ENCODE peak calls at places on chromosome 21, in six cellular contexts. F is neural progenitor cell; C is thoracic aorta; W is kidney; M is CD8-positive, alpha-beta T cell; S is A549. A is an unnamed sample. For H3K4me1, the result is how much of the 10 kb centered on the place peaks cover.

GRCh38 chr21:42986125-42986783 is 11.9 kb downstream of the PKNOX1 start:
- DNase-seq in S (no peak), M (no peak), C (no peak), W (peak), F (no peak), A (no peak)

GRCh38 chr21:35088235-35088865 is 39.2 kb upstream of the RUNX1 start:
- DNase-seq in W (no peak), C (no peak), S (no peak), F (no peak), M (no peak), A (no peak)

GRCh38 chr21:43360441-43361126 is 66.3 kb downstream of the SIK1 start:
- DNase-seq in M (no peak), W (no peak), C (no peak), F (no peak), S (no peak), A (no peak)

GRCh38 chr21:15761508-15762100 is 31.8 kb downstream of the USP25 start:
- DNase-seq in M (no peak), W (no peak), C (no peak), S (no peak), F (no peak), A (peak)

GRCh38 chr21:16241500-16241963 is 511.8 kb downstream of the USP25 start:
- DNase-seq in F (peak), C (no peak), W (no peak), M (no peak), S (peak), A (no peak)

GRCh38 chr21:31873696-31874599 is 1.1 kb downstream of the HUNK start:
- DNase-seq in C (no peak), W (peak), S (peak), M (peak), F (peak), A (peak)

GRCh38 chr21:43306911-43307676 is 119.8 kb downstream of the SIK1 start:
- DNase-seq in M (no peak), W (peak), F (no peak), S (peak), C (no peak), A (no peak)

GRCh38 chr21:29938968-29939858 is 583 bp downstream of the GRIK1 start:
- DNase-seq in S (no peak), M (no peak), C (no peak), W (peak), F (peak), A (no peak)

GRCh38 chr21:30463713-30464112 is 16.5 kb downstream of the KRTAP19-1 start:
- DNase-seq in S (no peak), F (peak), M (no peak), W (no peak), C (no peak), A (no peak)

GRCh38 chr21:30194701-30195299 is 21.1 kb downstream of the CLDN8 start:
- DNase-seq in C (no peak), F (peak), M (no peak), W (no peak), S (no peak), A (peak)

GRCh38 chr21:41632748-41633475 is 125.0 kb upstream of the TMPRSS2 start:
- DNase-seq in F (no peak), W (no peak), C (no peak), M (no peak), S (no peak), A (no peak)

GRCh38 chr21:41398831-41399230 is 27.2 kb upstream of the MX1 start:
- DNase-seq in W (no peak), M (no peak), C (no peak), F (no peak), S (no peak), A (no peak)

GRCh38 chr21:34639882-34640788 is 25.2 kb upstream of the RCAN1 start:
- DNase-seq in W (no peak), C (no peak), S (no peak), M (no peak), F (no peak), A (no peak)

GRCh38 chr21:31181089-31181757 is 142.9 kb upstream of the KRTAP19-8 start:
- DNase-seq in S (no peak), M (peak), W (no peak), F (no peak), C (no peak), A (no peak)

GRCh38 chr21:41169258-41169576 is 1.3 kb downstream of the BACE2 start:
- DNase-seq in M (no peak), C (no peak), S (no peak), W (no peak), F (no peak), A (no peak)

GRCh38 chr21:23881783-23882182 is 1725.5 kb downstream of the MRPL39 start:
- DNase-seq in W (no peak), F (no peak), M (no peak), S (no peak), C (no peak), A (no peak)

GRCh38 chr21:42575111-42575510 is 61.5 kb downstream of the SLC37A1 start:
- DNase-seq in C (no peak), S (no peak), M (no peak), F (no peak), W (peak), A (no peak)

GRCh38 chr21:16082038-16082816 is 352.4 kb downstream of the USP25 start:
- DNase-seq in C (no peak), M (no peak), W (no peak), S (no peak), F (peak), A (no peak)

GRCh38 chr21:9759972-9760371 is 761.4 kb upstream of the TPTE start:
- DNase-seq in W (no peak), M (no peak), F (no peak), C (no peak), S (no peak), A (no peak)

GRCh38 chr21:39845581-39846130 is 21.6 kb upstream of the PCP4 start:
- DNase-seq in M (no peak), C (no peak), F (peak), W (no peak), S (no peak), A (no peak)

GRCh38 chr21:42659416-42660117 is 6.1 kb downstream of the PDE9A start:
- DNase-seq in F (no peak), M (no peak), C (no peak), W (peak), S (no peak), A (no peak)

GRCh38 chr21:41780337-41781046 is 13.6 kb upstream of the RIPK4 start:
- DNase-seq in S (no peak), F (no peak), C (no peak), M (no peak), W (no peak), A (no peak)

GRCh38 chr21:42658320-42659105 is 5.1 kb downstream of the PDE9A start:
- DNase-seq in W (peak), S (no peak), C (no peak), M (no peak), F (no peak), A (no peak)

GRCh38 chr21:35252831-35253230 is 203.7 kb upstream of the RUNX1 start:
- DNase-seq in C (no peak), S (no peak), F (no peak), M (no peak), W (no peak), A (no peak)

GRCh38 chr21:35217504-35218060 is 168.5 kb upstream of the RUNX1 start:
- DNase-seq in M (no peak), S (peak), F (no peak), W (peak), C (no peak), A (no peak)

GRCh38 chr21:34885636-34886553 is 163.2 kb downstream of the RUNX1 start:
- DNase-seq in W (no peak), S (no peak), M (no peak), F (peak), C (no peak), A (peak)

GRCh38 chr21:41758550-41758949 is 8.3 kb downstream of the RIPK4 start:
- DNase-seq in F (no peak), S (no peak), C (no peak), W (no peak), M (no peak), A (no peak)

GRCh38 chr21:42343101-42343500 is 7.7 kb downstream of the TFF2 start:
- DNase-seq in C (no peak), W (no peak), M (no peak), F (no peak), S (no peak), A (no peak)

GRCh38 chr21:29849735-29850176 is 90.0 kb downstream of the GRIK1 start:
- DNase-seq in F (peak), S (peak), M (peak), C (peak), W (no peak), A (peak)

GRCh38 chr21:39651206-39651605 is 38.5 kb downstream of the B3GALT5 start:
- DNase-seq in S (no peak), F (no peak), M (no peak), C (no peak), W (no peak), A (no peak)

GRCh38 chr21:35048706-35049617 is at the start of gene RUNX1:
- DNase-seq in S (no peak), W (no peak), C (no peak), M (peak), F (no peak), A (peak)

GRCh38 chr21:31343680-31344480 is at the start of gene TIAM1:
- DNase-seq in C (peak), M (no peak), W (no peak), S (no peak), F (peak), A (peak)

GRCh38 chr21:42513985-42514882 is 582 bp downstream of the SLC37A1 start:
- DNase-seq in S (peak), M (peak), F (peak), C (no peak), W (peak), A (peak)

GRCh38 chr21:46621457-46622182 is 13.9 kb upstream of the PRMT2 start:
- DNase-seq in F (peak), W (no peak), M (no peak), C (no peak), S (no peak), A (no peak)

GRCh38 chr21:35102488-35103407 is 53.6 kb upstream of the RUNX1 start:
- DNase-seq in S (no peak), W (no peak), M (peak), C (peak), F (no peak), A (peak)

GRCh38 chr21:36297938-36298572 is 21.9 kb upstream of the MORC3 start:
- DNase-seq in F (no peak), W (no peak), M (peak), C (no peak), S (no peak), A (peak)

GRCh38 chr21:35189077-35189863 is 140.2 kb upstream of the RUNX1 start:
- DNase-seq in W (no peak), S (no peak), F (no peak), M (no peak), C (no peak), A (no peak)

GRCh38 chr21:45358711-45359310 is 46.2 kb upstream of the COL18A1 start:
- DNase-seq in M (no peak), F (peak), S (no peak), W (peak), C (no peak), A (no peak)
- H3K4me1 ChIP-seq in M (under half), F (half or more), S (under half), W (under half), C (under half), A (under half)

GRCh38 chr21:28135646-28136045 is 857.0 kb downstream of the LTN1 start:
- DNase-seq in C (no peak), W (no peak), F (no peak), S (no peak), M (no peak), A (no peak)

GRCh38 chr21:28138272-28138671 is 854.4 kb downstream of the LTN1 start:
- DNase-seq in S (no peak), M (no peak), F (no peak), C (no peak), W (no peak), A (no peak)

GRCh38 chr21:28133116-28133515 is 859.6 kb downstream of the LTN1 start:
- DNase-seq in M (no peak), S (no peak), W (no peak), C (no peak), F (no peak), A (no peak)

GRCh38 chr21:28132713-28133112 is 860.0 kb downstream of the LTN1 start:
- DNase-seq in S (no peak), W (no peak), F (no peak), C (no peak), M (no peak), A (no peak)

DNA sequence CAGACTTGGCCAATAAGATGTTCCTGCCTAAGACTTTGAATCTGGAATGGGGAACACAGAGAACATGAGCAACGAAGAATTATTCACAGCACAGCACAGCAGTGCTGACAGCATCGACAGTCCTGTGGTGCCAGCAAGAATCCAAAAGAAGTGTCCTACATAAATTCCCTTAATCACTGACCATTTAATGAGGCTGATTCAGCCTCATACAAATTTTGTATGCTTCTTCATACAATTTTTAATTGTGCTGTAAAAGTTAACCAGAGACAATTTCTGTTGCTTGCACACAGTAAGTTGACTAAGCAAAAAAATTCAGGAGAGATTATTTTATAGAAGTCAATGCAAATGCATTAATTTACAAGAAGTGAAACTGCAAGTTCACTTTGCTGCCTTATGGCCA is 856.0 kb downstream of the LTN1 start:
- DNase-seq in W (no peak), F (no peak), M (no peak), S (no peak), C (no peak), A (no peak)
- H3K27ac ChIP-seq in W (no peak), F (no peak), M (no peak), S (no peak), C (no peak), A (no peak)

GRCh38 chr21:37416914-37417313 is 50.3 kb downstream of the DYRK1A start:
- DNase-seq in F (no peak), S (no peak), C (no peak), M (no peak), W (no peak), A (no peak)
- H3K4me1 ChIP-seq in F (under half), S (under half), C (half or more), M (half or more), W (under half), A (under half)

DNA sequence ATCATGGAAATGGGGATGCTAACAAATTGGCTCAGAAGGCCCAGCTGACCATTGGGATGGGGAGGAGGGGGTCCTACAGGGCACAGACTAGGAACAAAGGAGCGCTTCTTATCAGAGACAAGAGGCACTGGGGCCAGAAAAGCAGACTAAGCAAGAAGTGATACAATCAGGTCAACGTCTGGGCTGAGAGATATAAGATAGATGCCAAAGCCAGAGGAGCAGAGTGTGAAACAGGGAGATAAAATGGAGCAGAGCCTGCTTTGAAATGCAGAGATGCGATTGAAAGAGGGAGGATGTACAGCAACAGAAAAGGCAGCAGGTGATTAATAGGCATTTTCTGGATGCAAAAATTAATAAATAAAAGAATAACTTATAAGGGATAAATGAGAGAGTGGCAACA is 127.5 kb upstream of the SAMSN1 start:
- DNase-seq in S (no peak), W (no peak), M (no peak), C (no peak), F (peak), A (no peak)
- H3K27ac ChIP-seq in S (no peak), W (no peak), M (no peak), C (no peak), F (no peak), A (no peak)

GRCh38 chr21:26043891-26044290 is 126.7 kb downstream of the APP start:
- DNase-seq in S (no peak), C (no peak), W (no peak), M (no peak), F (no peak), A (no peak)
- H3K4me1 ChIP-seq in S (under half), C (under half), W (under half), M (under half), F (under half), A (under half)

GRCh38 chr21:26570203-26570602 is 2.9 kb downstream of the CYYR1 start:
- DNase-seq in M (no peak), C (no peak), S (no peak), F (peak), W (no peak), A (no peak)
- H3K27ac ChIP-seq in M (no peak), C (no peak), S (no peak), F (no peak), W (no peak), A (no peak)

GRCh38 chr21:44849616-44850130 is 23.8 kb downstream of the PTTG1IP start:
- DNase-seq in F (no peak), W (no peak), M (no peak), C (no peak), S (no peak), A (peak)
- H3K4me1 ChIP-seq in F (under half), W (under half), M (under half), C (under half), S (under half), A (under half)

DNA sequence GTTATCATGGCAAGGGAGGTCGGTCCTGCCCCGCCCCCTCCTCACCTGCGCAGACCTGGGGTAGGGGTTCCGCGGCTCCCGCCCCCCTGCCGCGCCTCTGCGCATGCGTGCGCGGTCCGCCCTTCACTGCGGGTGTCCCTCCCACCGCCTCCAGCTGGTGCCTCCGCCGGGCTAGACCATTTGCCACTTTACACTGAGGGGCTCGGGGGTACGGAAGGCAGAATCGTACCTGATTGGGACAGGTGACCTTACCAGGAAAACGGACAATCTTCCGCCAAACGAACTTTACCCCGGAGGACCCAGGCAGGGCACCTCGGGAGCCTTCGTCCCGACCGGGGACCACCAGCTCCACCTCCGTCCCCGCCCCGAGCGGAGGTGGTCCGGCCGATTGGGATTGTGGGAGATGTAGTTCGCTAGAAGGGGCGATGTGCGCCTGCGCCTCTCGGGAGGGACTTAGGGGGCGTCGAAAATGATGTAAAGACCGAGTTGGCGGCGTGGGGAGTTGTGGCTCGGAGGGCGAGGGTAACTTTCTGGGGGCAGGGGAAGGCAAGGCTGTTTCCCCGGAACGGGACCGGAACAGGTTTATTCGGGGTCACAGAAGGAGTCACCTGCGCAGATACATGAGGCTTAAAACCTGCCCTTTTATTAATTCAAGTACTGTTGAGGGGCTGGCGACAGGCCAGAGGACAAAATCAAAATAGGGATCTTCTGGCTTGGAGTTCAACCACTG is at the start of gene DNAJC28:
- DNase-seq in M (peak), S (peak), C (peak), F (peak), W (peak), A (peak)
- H3K27ac ChIP-seq in M (peak), S (peak), C (peak), F (no peak), W (peak), A (peak)

DNA sequence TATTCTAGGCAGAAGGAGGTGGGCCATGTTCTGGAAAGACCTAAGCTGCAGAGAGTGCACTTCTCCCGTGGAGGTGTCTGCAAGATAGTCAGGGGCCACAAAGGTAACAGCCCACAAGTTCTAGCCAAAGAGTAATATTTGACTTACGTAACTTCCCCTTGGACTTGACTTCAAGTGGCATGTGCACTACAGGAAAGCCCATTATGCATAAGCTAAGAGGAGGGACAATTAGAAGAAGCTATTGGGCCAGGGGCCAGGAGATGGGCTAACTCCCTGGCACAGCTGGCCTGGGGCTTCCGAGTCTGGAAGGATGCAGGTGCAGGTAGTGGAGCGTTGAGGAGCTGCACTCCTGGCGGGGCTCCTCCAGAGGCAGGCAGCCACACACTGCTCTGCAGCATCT is 58.3 kb downstream of the ERG start:
- DNase-seq in C (no peak), W (no peak), M (no peak), F (no peak), S (no peak), A (no peak)
- H3K4me1 ChIP-seq in C (under half), W (under half), M (under half), F (under half), S (under half), A (under half)

GRCh38 chr21:37891953-37892352 is 24.3 kb downstream of the KCNJ6 start:
- DNase-seq in C (no peak), W (no peak), M (no peak), F (no peak), S (no peak), A (no peak)

GRCh38 chr21:37886726-37887309 is 29.4 kb downstream of the KCNJ6 start:
- DNase-seq in S (no peak), C (no peak), W (no peak), F (no peak), M (no peak), A (no peak)

DNA sequence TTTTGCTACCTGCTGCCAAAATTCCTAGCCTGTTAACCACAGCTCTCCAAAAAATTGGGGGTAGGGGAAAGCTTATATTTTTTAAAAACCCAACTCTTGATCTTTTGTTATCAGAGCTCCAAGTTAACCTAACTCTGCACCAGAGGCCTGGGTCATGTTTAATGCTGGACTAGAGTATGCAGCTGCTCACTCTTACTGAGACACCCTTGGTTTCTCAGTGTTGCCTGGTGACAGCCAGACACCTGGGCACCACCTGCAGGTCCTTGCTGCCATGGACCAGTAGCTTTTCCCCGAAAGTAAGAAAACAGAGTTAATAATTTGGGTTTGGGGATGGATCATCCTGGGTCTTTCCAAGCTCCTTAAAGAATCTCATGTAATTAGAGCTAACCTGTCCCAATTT is 30.1 kb downstream of the KCNJ6 start:
- DNase-seq in M (no peak), W (no peak), F (no peak), S (no peak), C (no peak), A (no peak)
- H3K27ac ChIP-seq in M (no peak), W (no peak), F (no peak), S (no peak), C (no peak), A (no peak)

A was measured in colonic mucosa.